ENCODE peak calls at places on chromosomes 16 and 17, in five cellular contexts. B is H54; L is iris pigment epithelial cell; V is cerebellar nuclear complex; W is effector CD8-positive, alpha-beta T cell. X is an unnamed sample.
A peak's percentile ranks its signal among the peaks of the same experiment; 100 is the strongest.

GRCh38 chr16:88476203-88476602 is 23.1 kb downstream of the ZFPM1 start:
- DNase-seq in B (no peak), L (no peak), V (no peak), W (no peak), X (no peak)

GRCh38 chr17:82241183-82241925 is 12.5 kb downstream of the SLC16A3 start:
- DNase-seq in B (peak; percentile 84), L (peak; percentile 64), V (no peak), W (no peak), X (no peak)

GRCh38 chr17:83183951-83184506 is 104.6 kb downstream of the METRNL start:
- DNase-seq in B (no peak), L (no peak), V (no peak), W (no peak), X (no peak)

GRCh38 chr16:68954871-68955635 is 111.7 kb downstream of the TANGO6 start:
- DNase-seq in B (no peak), L (no peak), V (peak; percentile 0), W (no peak), X (no peak)

GRCh38 chr17:17849863-17850373 is 13.1 kb upstream of the SREBF1 start:
- DNase-seq in B (peak; percentile 92), L (peak; percentile 77), V (no peak), W (peak; percentile 50), X (no peak)

GRCh38 chr17:28335959-28336871 is 654 bp downstream of the TNFAIP1 start:
- DNase-seq in B (peak; percentile 40), L (peak; percentile 94), V (no peak), W (no peak), X (peak; percentile 76)

GRCh38 chr17:79038545-79039135 is 14.7 kb downstream of the C1QTNF1 start:
- DNase-seq in B (no peak), L (peak; percentile 93), V (no peak), W (no peak), X (no peak)

GRCh38 chr16:4377573-4378146 is 6.0 kb downstream of the VASN start:
- DNase-seq in B (no peak), L (no peak), V (no peak), W (no peak), X (no peak)

GRCh38 chr17:76566988-76567431 is 18.6 kb downstream of the ST6GALNAC2 start:
- DNase-seq in B (no peak), L (no peak), V (no peak), W (no peak), X (no peak)

GRCh38 chr16:12532871-12533610 is 270.6 kb downstream of the CPPED1 start:
- DNase-seq in B (no peak), L (no peak), V (no peak), W (peak; percentile 4), X (no peak)

GRCh38 chr17:41527076-41528023 is 758 bp downstream of the KRT19 start:
- DNase-seq in B (no peak), L (no peak), V (no peak), W (no peak), X (no peak)

GRCh38 chr17:21058098-21058893 is 15.5 kb upstream of the USP22 start:
- DNase-seq in B (peak; percentile 49), L (peak; percentile 68), V (no peak), W (no peak), X (no peak)

GRCh38 chr17:1562178-1562643 is 381 bp downstream of the PITPNA start:
- DNase-seq in B (peak; percentile 69), L (no peak), V (no peak), W (no peak), X (no peak)

GRCh38 chr16:5005916-5006315 is 27.8 kb downstream of the NAGPA start:
- DNase-seq in B (no peak), L (no peak), V (no peak), W (no peak), X (no peak)

GRCh38 chr17:63961355-63962207 is 11.1 kb downstream of the SCN4A start:
- DNase-seq in B (peak; percentile 72), L (peak; percentile 72), V (no peak), W (peak; percentile 19), X (peak; percentile 78)

GRCh38 chr17:266219-266618 is 84.8 kb upstream of the DOC2B start:
- DNase-seq in B (no peak), L (no peak), V (peak; percentile 37), W (no peak), X (no peak)

GRCh38 chr16:57412584-57412983 is 8.0 kb downstream of the CCL17 start:
- DNase-seq in B (no peak), L (no peak), V (no peak), W (no peak), X (no peak)

GRCh38 chr17:82023447-82024241 is 539 bp downstream of the LRRC45 start:
- DNase-seq in B (peak; percentile 57), L (peak; percentile 25), V (no peak), W (no peak), X (no peak)

GRCh38 chr17:78962345-78962983 is 17.3 kb downstream of the LGALS3BP start:
- DNase-seq in B (no peak), L (no peak), V (no peak), W (no peak), X (no peak)

GRCh38 chr17:55172612-55173011 is 92.1 kb upstream of the HLF start:
- DNase-seq in B (no peak), L (no peak), V (no peak), W (no peak), X (no peak)

GRCh38 chr16:27838536-27839175 is 224.9 kb downstream of the GSG1L start:
- DNase-seq in B (peak; percentile 55), L (no peak), V (no peak), W (no peak), X (no peak)

GRCh38 chr17:67460097-67460496 is 83.0 kb downstream of the PITPNC1 start:
- DNase-seq in B (no peak), L (no peak), V (no peak), W (no peak), X (no peak)

GRCh38 chr17:51397361-51398127 is 137.2 kb downstream of the UTP18 start:
- DNase-seq in B (peak; percentile 57), L (peak; percentile 30), V (no peak), W (no peak), X (no peak)

GRCh38 chr17:9218911-9219310 is 197.6 kb downstream of the NTN1 start:
- DNase-seq in B (no peak), L (no peak), V (no peak), W (no peak), X (no peak)

GRCh38 chr16:11038777-11039176 is 94.4 kb downstream of the CLEC16A start:
- DNase-seq in B (no peak), L (no peak), V (no peak), W (no peak), X (no peak)

GRCh38 chr17:81666092-81666341 is 388 bp downstream of the OXLD1 start:
- DNase-seq in B (no peak), L (peak; percentile 37), V (no peak), W (no peak), X (no peak)

GRCh38 chr17:72362466-72363335 is 241.9 kb downstream of the SOX9 start:
- DNase-seq in B (peak; percentile 87), L (peak; percentile 70), V (no peak), W (no peak), X (no peak)

GRCh38 chr17:51435641-51436091 is 175.3 kb downstream of the UTP18 start:
- DNase-seq in B (peak; percentile 61), L (peak; percentile 15), V (peak; percentile 47), W (no peak), X (peak; percentile 74)

X was measured in NCI-H460.